ENCODE peak calls at places on chromosomes 13 and 19, in nine cellular contexts. I, Y, T, F, P, J, G, H and U are unnamed samples.

GRCh38 chr19:35165200-35166058 is 10.9 kb downstream of the FXYD5 start:
- DNase-seq in I (no peak), Y (no peak), T (no peak), F (no peak), P (no peak), J (no peak), G (no peak), H (no peak), U (no peak)

GRCh38 chr13:98301721-98302120 is 124.7 kb upstream of the RNF113B start:
- DNase-seq in I (no peak), Y (no peak), T (no peak), F (no peak), P (no peak), J (no peak), G (peak; percentile 78), H (no peak), U (no peak)

GRCh38 chr13:35836476-35836875 is 294.7 kb downstream of the DCLK1 start:
- DNase-seq in I (no peak), Y (no peak), T (no peak), F (no peak), P (no peak), J (no peak), G (no peak), H (no peak), U (no peak)

GRCh38 chr19:18274303-18274775 is at the start of gene IQCN:
- DNase-seq in I (no peak), Y (no peak), T (peak; percentile 67), F (no peak), P (no peak), J (no peak), G (no peak), H (no peak), U (peak; percentile 12)

GRCh38 chr13:40383132-40383531 is 283.3 kb downstream of the FOXO1 start:
- DNase-seq in I (no peak), Y (no peak), T (no peak), F (no peak), P (no peak), J (no peak), G (peak; percentile 22), H (no peak), U (no peak)

GRCh38 chr13:31365630-31366029 is 165.9 kb downstream of the B3GLCT start:
- DNase-seq in I (no peak), Y (no peak), T (no peak), F (no peak), P (no peak), J (no peak), G (no peak), H (no peak), U (no peak)

GRCh38 chr19:51811344-51811743 is 16.4 kb downstream of the FPR3 start:
- DNase-seq in I (no peak), Y (no peak), T (peak; percentile 67), F (no peak), P (no peak), J (no peak), G (no peak), H (peak; percentile 39), U (no peak)

GRCh38 chr13:89497658-89498057 is 1826.5 kb downstream of the SLITRK5 start:
- DNase-seq in I (no peak), Y (no peak), T (no peak), F (no peak), P (no peak), J (no peak), G (no peak), H (no peak), U (no peak)

GRCh38 chr13:23899555-23899954 is 2.3 kb upstream of the C1QTNF9B start:
- DNase-seq in I (peak; percentile 14), Y (no peak), T (no peak), F (no peak), P (peak; percentile 34), J (no peak), G (peak; percentile 70), H (no peak), U (no peak)

GRCh38 chr13:79228972-79229371 is 177.1 kb downstream of the RBM26 start:
- DNase-seq in I (no peak), Y (no peak), T (no peak), F (no peak), P (no peak), J (no peak), G (peak; percentile 59), H (no peak), U (no peak)

GRCh38 chr13:30647824-30648521 is 30.3 kb downstream of the USPL1 start:
- DNase-seq in I (no peak), Y (no peak), T (no peak), F (no peak), P (no peak), J (no peak), G (no peak), H (no peak), U (no peak)

GRCh38 chr19:45693168-45693788 is 812 bp downstream of the QPCTL start:
- DNase-seq in I (peak; percentile 72), Y (peak; percentile 21), T (peak; percentile 89), F (peak; percentile 89), P (peak; percentile 88), J (peak; percentile 53), G (peak; percentile 69), H (peak; percentile 79), U (peak; percentile 75)

GRCh38 chr13:113371061-113371460 is 7.1 kb upstream of the GRTP1 start:
- DNase-seq in I (no peak), Y (no peak), T (no peak), F (no peak), P (no peak), J (no peak), G (no peak), H (no peak), U (no peak)

GRCh38 chr13:97275265-97275664 is 53.1 kb downstream of the MBNL2 start:
- DNase-seq in I (no peak), Y (no peak), T (no peak), F (no peak), P (no peak), J (no peak), G (peak; percentile 75), H (no peak), U (no peak)

GRCh38 chr19:9877775-9878510 is 42.8 kb downstream of the PIN1 start:
- DNase-seq in I (no peak), Y (no peak), T (no peak), F (no peak), P (no peak), J (no peak), G (peak; percentile 68), H (no peak), U (no peak)

GRCh38 chr19:50516456-50516855 is 2.7 kb upstream of the ASPDH start:
- DNase-seq in I (no peak), Y (no peak), T (no peak), F (no peak), P (no peak), J (no peak), G (no peak), H (no peak), U (no peak)

GRCh38 chr19:51546650-51547396 is 15.4 kb upstream of the SIGLEC6 start:
- DNase-seq in I (no peak), Y (no peak), T (no peak), F (no peak), P (no peak), J (no peak), G (peak; percentile 82), H (no peak), U (peak; percentile 80)

DNA sequence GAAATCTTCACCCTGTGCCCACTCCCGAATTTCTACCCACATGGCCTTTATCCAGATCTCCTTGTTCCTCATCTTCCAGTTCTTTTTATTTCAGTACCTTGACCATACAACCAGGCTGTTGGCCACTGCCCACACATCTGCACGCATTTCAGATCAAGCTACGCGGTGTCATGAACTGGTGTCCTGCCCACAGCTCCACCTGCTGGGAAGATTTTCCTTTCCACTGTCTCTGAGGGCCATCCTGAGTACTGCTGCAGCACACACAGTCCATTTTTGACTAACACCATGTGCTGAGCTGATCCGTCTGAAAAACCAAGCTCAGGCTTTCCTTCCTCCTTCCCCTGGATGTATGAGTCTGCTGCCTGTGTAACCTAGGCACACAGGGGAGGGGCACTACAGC is 71.8 kb downstream of the WASF3 start:
- DNase-seq in I (no peak), Y (no peak), T (peak; percentile 49), F (no peak), P (no peak), J (no peak), G (peak; percentile 5), H (no peak), U (no peak)
- TF ChIP-seq CTCF in I (no peak), Y (no peak), T (no peak), F (no peak), P (peak; percentile 7), J (no peak), G (peak; percentile 28), H (no peak), U (no peak)

DNA sequence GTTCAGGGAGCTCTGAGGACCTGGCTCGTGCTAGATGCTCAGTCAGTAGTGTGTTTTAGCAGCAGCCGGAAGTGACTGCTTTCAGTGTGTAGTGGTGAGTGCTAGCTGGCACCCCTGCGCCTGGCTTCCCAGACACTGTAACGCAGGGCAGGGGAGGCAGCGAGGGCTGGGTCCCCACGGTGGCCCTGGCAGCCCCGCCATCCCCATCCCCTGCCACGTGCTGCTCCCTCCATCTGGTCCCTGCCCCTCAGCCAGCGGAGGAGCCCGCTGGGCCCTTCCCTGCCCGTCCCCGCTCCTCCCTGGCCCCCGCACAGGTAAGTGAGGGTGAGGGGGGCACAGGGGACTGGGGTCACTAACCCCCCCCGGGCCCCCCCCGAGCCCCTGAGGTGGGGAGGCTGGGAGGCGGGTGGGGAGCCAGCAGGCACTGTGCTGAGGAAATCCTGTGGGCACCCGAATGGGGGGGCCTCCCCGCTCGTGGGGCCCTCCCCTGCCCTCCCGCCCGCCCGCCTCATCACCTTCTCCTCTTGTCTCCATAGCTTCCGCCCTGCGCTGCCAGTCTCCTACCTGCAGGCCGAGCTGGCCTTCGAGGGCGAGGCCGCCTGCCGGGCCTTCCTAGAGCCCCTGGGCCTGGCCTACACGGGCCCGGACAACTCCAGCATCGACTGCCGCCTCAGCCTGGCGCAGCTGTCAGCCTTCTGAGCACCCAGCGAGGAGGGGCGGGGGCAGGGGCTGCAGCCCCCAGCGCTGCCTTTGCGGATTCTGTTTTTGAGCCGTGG is 3.2 kb downstream of the LENG9 start:
- DNase-seq in I (no peak), Y (no peak), T (peak; percentile 51), F (no peak), P (no peak), J (no peak), G (no peak), H (no peak), U (no peak)
- H3K27ac ChIP-seq in I (no peak overlapping the region), Y (no peak overlapping the region), T (no peak overlapping the region), F (no peak overlapping the region), P (no peak overlapping the region), J (no peak overlapping the region), G (no peak overlapping the region), H (no peak overlapping the region), U (no peak overlapping the region)

DNA sequence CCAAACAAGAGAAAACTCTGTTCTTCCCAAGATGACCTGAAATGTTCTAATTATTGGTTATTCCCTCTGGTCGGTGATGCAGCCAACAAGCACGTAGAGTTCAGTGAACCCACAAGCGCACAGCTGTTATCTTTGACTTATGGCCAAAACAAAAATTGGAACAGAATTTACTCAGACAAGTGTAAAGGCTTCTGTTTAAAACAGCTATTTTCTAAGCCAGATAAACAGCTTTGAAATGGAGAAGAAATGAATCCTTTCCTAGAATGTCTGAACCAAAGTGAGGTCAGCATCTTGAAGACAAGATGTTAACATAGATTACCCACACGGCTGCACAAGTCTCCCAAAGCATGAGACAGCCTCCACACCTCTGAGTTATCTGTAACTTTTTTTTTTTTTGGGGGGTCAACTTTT is 669.2 kb downstream of the DIAPH3 start:
- DNase-seq in I (peak; percentile 7), Y (no peak), T (no peak), F (no peak), P (no peak), J (no peak), G (no peak), H (peak; percentile 30), U (no peak)
- TF ChIP-seq CTCF in I (no peak), Y (no peak), T (no peak), F (no peak), P (no peak), J (no peak), G (no peak), H (no peak), U (no peak)

GRCh38 chr13:82458169-82458568 is 1424.1 kb downstream of the SLITRK1 start:
- DNase-seq in I (no peak), Y (no peak), T (no peak), F (no peak), P (no peak), J (no peak), G (no peak), H (no peak), U (no peak)
- H3K27ac ChIP-seq in I (no peak overlapping the region), Y (no peak overlapping the region), T (no peak overlapping the region), F (no peak overlapping the region), P (no peak overlapping the region), J (no peak overlapping the region), G (no peak overlapping the region), H (no peak overlapping the region), U (no peak overlapping the region)